ENCODE peak calls at places on chromosomes 13 and 19, in five cellular contexts. I, U, K, Q and P are unnamed samples.

GRCh38 chr13:101941095-101941777 is 460.6 kb downstream of the FGF14 start:
- DNase-seq in I (no peak), U (no peak), K (no peak), Q (no peak), P (peak; percentile 27)

GRCh38 chr13:101706651-101707050 is 254.2 kb downstream of the ITGBL1 start:
- DNase-seq in I (no peak), U (peak; percentile 60), K (peak; percentile 71), Q (peak; percentile 84), P (peak; percentile 89)

GRCh38 chr13:106500450-106500849 is 35.0 kb downstream of the EFNB2 start:
- DNase-seq in I (no peak), U (no peak), K (no peak), Q (no peak), P (no peak)

GRCh38 chr13:99585609-99586008 is 84.3 kb downstream of the TM9SF2 start:
- DNase-seq in I (no peak), U (no peak), K (no peak), Q (no peak), P (no peak)

GRCh38 chr13:111460548-111461444 is 140.4 kb downstream of the TEX29 start:
- DNase-seq in I (no peak), U (no peak), K (peak; percentile 39), Q (peak; percentile 24), P (peak; percentile 28)

GRCh38 chr19:10010247-10010691 is at the start of gene COL5A3:
- DNase-seq in I (no peak), U (no peak), K (no peak), Q (no peak), P (peak; percentile 30)

GRCh38 chr19:6459356-6460098 is at the start of gene SLC25A23:
- DNase-seq in I (peak; percentile 50), U (peak; percentile 3), K (peak; percentile 72), Q (peak; percentile 36), P (peak; percentile 70)

GRCh38 chr13:99434258-99434788 is 66.9 kb upstream of the TM9SF2 start:
- DNase-seq in I (no peak), U (no peak), K (no peak), Q (no peak), P (peak; percentile 8)

GRCh38 chr19:53182202-53182601 is 11.0 kb downstream of the ZNF665 start:
- DNase-seq in I (no peak), U (no peak), K (peak; percentile 48), Q (no peak), P (peak; percentile 72)

GRCh38 chr13:113577881-113578435 is 6.6 kb upstream of the TFDP1 start:
- DNase-seq in I (no peak), U (no peak), K (no peak), Q (no peak), P (no peak)

GRCh38 chr13:61944329-61944929 is 528.8 kb upstream of the PCDH20 start:
- DNase-seq in I (no peak), U (no peak), K (no peak), Q (no peak), P (no peak)

GRCh38 chr19:33375760-33376159 is 2.3 kb downstream of the CEBPG start:
- DNase-seq in I (no peak), U (no peak), K (peak; percentile 83), Q (no peak), P (peak; percentile 53)

GRCh38 chr13:25732146-25732865 is 319.5 kb downstream of the SHISA2 start:
- DNase-seq in I (no peak), U (no peak), K (no peak), Q (no peak), P (peak; percentile 80)

GRCh38 chr19:38678891-38679494 is 31.5 kb downstream of the ACTN4 start:
- DNase-seq in I (no peak), U (no peak), K (no peak), Q (no peak), P (no peak)

GRCh38 chr19:2038284-2039081 is 12.6 kb downstream of the MKNK2 start:
- DNase-seq in I (no peak), U (no peak), K (no peak), Q (no peak), P (no peak)

GRCh38 chr13:102309110-102309509 is 92.7 kb downstream of the FGF14 start:
- DNase-seq in I (no peak), U (no peak), K (no peak), Q (no peak), P (no peak)